ENCODE peak calls at places on chromosome 7, in nine cellular contexts. G is tibial nerve, W is activated T-cell treated with anti-CD3 and anti-CD28 coated beads for 1 hour, A is WTC11, Y is WERI-Rb-1, D is progenitor cell of endocrine pancreas, K is SHP77, I is NCI-H460, P is IMR-90. O is an unnamed sample.

GRCh38 chr7:102201576-102201975 is 85.1 kb upstream of the SH2B2 start:
- DNase-seq in G (no peak), W (no peak), A (no peak), Y (no peak), D (no peak), K (no peak), I (no peak), P (no peak), O (no peak)

GRCh38 chr7:155598810-155599210 is 45.7 kb upstream of the RBM33 start:
- DNase-seq in G (peak), W (peak), A (peak), Y (peak), D (peak), K (peak), I (peak), P (peak), O (peak)

GRCh38 chr7:139745330-139746143 is 32.3 kb downstream of the HIPK2 start:
- DNase-seq in G (no peak), W (no peak), A (no peak), Y (peak), D (no peak), K (peak), I (no peak), P (no peak), O (no peak)

GRCh38 chr7:1514993-1515392 is 10.8 kb upstream of the INTS1 start:
- DNase-seq in G (no peak), W (no peak), A (no peak), Y (no peak), D (no peak), K (no peak), I (no peak), P (no peak), O (no peak)

GRCh38 chr7:57201895-57202210 is 69.6 kb upstream of the ZNF479 start:
- DNase-seq in G (no peak), W (no peak), A (no peak), Y (no peak), D (no peak), K (no peak), I (no peak), P (no peak), O (no peak)

GRCh38 chr7:50315739-50316671 is 11.5 kb downstream of the IKZF1 start:
- DNase-seq in G (no peak), W (no peak), A (no peak), Y (no peak), D (no peak), K (no peak), I (no peak), P (no peak), O (no peak)

GRCh38 chr7:1344981-1345701 is 112.5 kb downstream of the UNCX start:
- DNase-seq in G (no peak), W (no peak), A (no peak), Y (no peak), D (no peak), K (no peak), I (no peak), P (no peak), O (no peak)

GRCh38 chr7:4297843-4298219 is 384.3 kb upstream of the FOXK1 start:
- DNase-seq in G (no peak), W (no peak), A (no peak), Y (no peak), D (no peak), K (no peak), I (no peak), P (no peak), O (no peak)

GRCh38 chr7:44787041-44787440 is 9.4 kb upstream of the PPIA start:
- DNase-seq in G (no peak), W (no peak), A (no peak), Y (no peak), D (no peak), K (no peak), I (no peak), P (no peak), O (no peak)

GRCh38 chr7:130150587-130150986 is 54.6 kb downstream of the TMEM209 start:
- DNase-seq in G (no peak), W (no peak), A (no peak), Y (no peak), D (no peak), K (no peak), I (no peak), P (no peak), O (no peak)

GRCh38 chr7:29609162-29610030 is 45.8 kb downstream of the PRR15 start:
- DNase-seq in G (no peak), W (no peak), A (peak), Y (no peak), D (no peak), K (peak), I (peak), P (no peak), O (peak)

GRCh38 chr7:99365318-99366141 is 9.0 kb upstream of the ARPC1B start:
- DNase-seq in G (no peak), W (peak), A (peak), Y (peak), D (no peak), K (peak), I (no peak), P (no peak), O (peak)

GRCh38 chr7:130957722-130958360 is 223.8 kb upstream of the KLF14 start:
- DNase-seq in G (no peak), W (no peak), A (no peak), Y (no peak), D (no peak), K (no peak), I (no peak), P (no peak), O (no peak)

GRCh38 chr7:110373514-110374258 is 717.2 kb upstream of the LRRN3 start:
- DNase-seq in G (no peak), W (no peak), A (no peak), Y (no peak), D (no peak), K (no peak), I (no peak), P (peak), O (no peak)

GRCh38 chr7:130982160-130982638 is 248.2 kb upstream of the KLF14 start:
- DNase-seq in G (no peak), W (no peak), A (no peak), Y (peak), D (no peak), K (peak), I (peak), P (peak), O (peak)

GRCh38 chr7:22647451-22648257 is 79.3 kb upstream of the IL6 start:
- DNase-seq in G (no peak), W (no peak), A (no peak), Y (no peak), D (no peak), K (no peak), I (no peak), P (peak), O (peak)

GRCh38 chr7:150383710-150384397 is 4.7 kb downstream of the ZNF775 start:
- DNase-seq in G (peak), W (no peak), A (peak), Y (peak), D (peak), K (peak), I (no peak), P (no peak), O (peak)

GRCh38 chr7:28055161-28055544 is 125.4 kb downstream of the JAZF1 start:
- DNase-seq in G (no peak), W (no peak), A (no peak), Y (no peak), D (no peak), K (no peak), I (no peak), P (peak), O (no peak)

GRCh38 chr7:150957119-150958020 is 20.8 kb downstream of the KCNH2 start:
- DNase-seq in G (no peak), W (no peak), A (no peak), Y (no peak), D (no peak), K (no peak), I (no peak), P (no peak), O (no peak)

GRCh38 chr7:108492742-108493141 is 33.2 kb downstream of the PNPLA8 start:
- DNase-seq in G (no peak), W (no peak), A (no peak), Y (no peak), D (no peak), K (no peak), I (no peak), P (no peak), O (peak)

GRCh38 chr7:14596421-14596820 is 306.1 kb downstream of the DGKB start:
- DNase-seq in G (no peak), W (no peak), A (no peak), Y (no peak), D (no peak), K (no peak), I (no peak), P (peak), O (no peak)

GRCh38 chr7:93027044-93027443 is 90.7 kb downstream of the SAMD9 start:
- DNase-seq in G (no peak), W (no peak), A (no peak), Y (no peak), D (no peak), K (no peak), I (no peak), P (no peak), O (no peak)

GRCh38 chr7:101945034-101945758 is 127.8 kb downstream of the CUX1 start:
- DNase-seq in G (no peak), W (no peak), A (no peak), Y (no peak), D (no peak), K (no peak), I (no peak), P (no peak), O (no peak)

GRCh38 chr7:53521638-53522184 is 486.3 kb downstream of the POM121L12 start:
- DNase-seq in G (no peak), W (no peak), A (no peak), Y (no peak), D (no peak), K (no peak), I (no peak), P (no peak), O (no peak)

GRCh38 chr7:141302617-141303016 is 228.8 kb downstream of the TMEM178B start:
- DNase-seq in G (no peak), W (no peak), A (no peak), Y (no peak), D (no peak), K (no peak), I (no peak), P (no peak), O (no peak)

GRCh38 chr7:214410-215212 is 22.2 kb downstream of the FAM20C start:
- DNase-seq in G (no peak), W (no peak), A (no peak), Y (no peak), D (no peak), K (no peak), I (no peak), P (peak), O (no peak)

GRCh38 chr7:106521115-106521514 is 139.8 kb downstream of the CCDC71L start:
- DNase-seq in G (no peak), W (no peak), A (no peak), Y (no peak), D (no peak), K (no peak), I (no peak), P (no peak), O (no peak)

GRCh38 chr7:45917658-45918057 is 3.4 kb downstream of the IGFBP3 start:
- DNase-seq in G (peak), W (peak), A (peak), Y (peak), D (peak), K (peak), I (peak), P (peak), O (peak)

GRCh38 chr7:154942718-154943117 is 60.2 kb downstream of the PAXIP1 start:
- DNase-seq in G (no peak), W (no peak), A (no peak), Y (no peak), D (no peak), K (no peak), I (no peak), P (no peak), O (no peak)

GRCh38 chr7:96380111-96380512 is 58.2 kb upstream of the SLC25A13 start:
- DNase-seq in G (no peak), W (no peak), A (peak), Y (no peak), D (no peak), K (no peak), I (no peak), P (no peak), O (no peak)

GRCh38 chr7:47119408-47119807 is 462.5 kb downstream of the TNS3 start:
- DNase-seq in G (no peak), W (no peak), A (no peak), Y (no peak), D (no peak), K (no peak), I (no peak), P (no peak), O (no peak)

GRCh38 chr7:51314041-51314440 is 2.6 kb downstream of the COBL start:
- DNase-seq in G (no peak), W (no peak), A (no peak), Y (no peak), D (no peak), K (no peak), I (no peak), P (no peak), O (no peak)

GRCh38 chr7:153392726-153393125 is 633.2 kb downstream of the ACTR3B start:
- DNase-seq in G (no peak), W (no peak), A (no peak), Y (no peak), D (no peak), K (no peak), I (no peak), P (no peak), O (no peak)

GRCh38 chr7:21030237-21030636 is 243.6 kb upstream of the SP8 start:
- DNase-seq in G (no peak), W (no peak), A (peak), Y (no peak), D (no peak), K (no peak), I (no peak), P (no peak), O (no peak)

O was measured in SK-MEL-5.